ENCODE peak calls at places on chromosomes 5 and 9, in seven cellular contexts. M is SW 1271, O is KBM-7, W is GM23338, I is tibial nerve, D is HuH-7.5, C is nephron progenitor cell. V is an unnamed sample.

GRCh38 chr5:82525626-82526025 is 247.5 kb upstream of the RPS23 start:
- DNase-seq in M (no peak), O (no peak), W (no peak), I (no peak), D (no peak), C (no peak), V (no peak)

GRCh38 chr9:68794898-68795297 is 89.9 kb downstream of the PIP5K1B start:
- DNase-seq in M (no peak), O (no peak), W (no peak), I (no peak), D (no peak), C (no peak), V (no peak)

GRCh38 chr5:76801159-76801802 is 17.5 kb upstream of the F2RL1 start:
- DNase-seq in M (no peak), O (no peak), W (no peak), I (no peak), D (no peak), C (no peak), V (no peak)

GRCh38 chr5:142110046-142110531 is 1.5 kb downstream of the NDFIP1 start:
- DNase-seq in M (no peak), O (peak), W (no peak), I (peak), D (peak), C (peak), V (peak)

GRCh38 chr5:151214614-151215545 is 9.0 kb downstream of the CCDC69 start:
- DNase-seq in M (no peak), O (peak), W (no peak), I (no peak), D (no peak), C (no peak), V (peak)

GRCh38 chr5:173618927-173619519 is 2.6 kb upstream of the BOD1 start:
- DNase-seq in M (no peak), O (peak), W (peak), I (no peak), D (peak), C (peak), V (peak)

GRCh38 chr5:119453045-119453383 is 717 bp downstream of the HSD17B4 start:
- DNase-seq in M (no peak), O (no peak), W (no peak), I (no peak), D (no peak), C (no peak), V (no peak)

GRCh38 chr9:121713400-121714070 is 62.1 kb downstream of the DAB2IP start:
- DNase-seq in M (no peak), O (no peak), W (no peak), I (no peak), D (no peak), C (no peak), V (no peak)

GRCh38 chr5:61330341-61330878 is 1.6 kb upstream of the ZSWIM6 start:
- DNase-seq in M (no peak), O (peak), W (peak), I (no peak), D (peak), C (no peak), V (peak)

GRCh38 chr9:97696025-97696822 is 916 bp downstream of the XPA start:
- DNase-seq in M (no peak), O (no peak), W (no peak), I (no peak), D (no peak), C (no peak), V (peak)

GRCh38 chr9:26261503-26262330 is 583.5 kb upstream of the TUSC1 start:
- DNase-seq in M (no peak), O (no peak), W (peak), I (no peak), D (no peak), C (no peak), V (no peak)

GRCh38 chr9:115118471-115119156 is 657 bp upstream of the TNC start:
- DNase-seq in M (peak), O (no peak), W (peak), I (peak), D (no peak), C (peak), V (no peak)

GRCh38 chr5:81767938-81768337 is 17.0 kb upstream of the SSBP2 start:
- DNase-seq in M (no peak), O (no peak), W (no peak), I (no peak), D (no peak), C (no peak), V (no peak)

GRCh38 chr9:72254881-72255545 is 105.8 kb downstream of the GDA start:
- DNase-seq in M (no peak), O (no peak), W (no peak), I (no peak), D (no peak), C (no peak), V (no peak)

V was measured in Karpas-422.